ENCODE peak calls at places on chromosomes 7 and 10, in eight cellular contexts. V is CD4-positive, alpha-beta T cell; O is A172; C is BJ; Y is frontal cortex; Q is astrocyte of the spinal cord; W is left cardiac atrium; X is GM13976. U is an unnamed sample.

GRCh38 chr7:116075351-116076145 is 45.0 kb upstream of the TFEC start:
- DNase-seq in V (no peak), O (peak; percentile 76), C (no peak), Y (no peak), Q (peak; percentile 45), W (no peak), X (no peak), U (no peak)

GRCh38 chr10:123165445-123166072 is 11.4 kb downstream of the BUB3 start:
- DNase-seq in V (no peak), O (no peak), C (no peak), Y (no peak), Q (no peak), W (no peak), X (no peak), U (no peak)

GRCh38 chr7:28347462-28347861 is 64.9 kb upstream of the CREB5 start:
- DNase-seq in V (no peak), O (no peak), C (peak; percentile 11), Y (no peak), Q (no peak), W (no peak), X (no peak), U (no peak)

GRCh38 chr10:121662945-121663917 is 65.0 kb upstream of the FGFR2 start:
- DNase-seq in V (no peak), O (no peak), C (no peak), Y (no peak), Q (no peak), W (no peak), X (no peak), U (no peak)

GRCh38 chr7:76155938-76156337 is 45.8 kb upstream of the SRRM3 start:
- DNase-seq in V (no peak), O (no peak), C (no peak), Y (no peak), Q (no peak), W (peak; percentile 71), X (no peak), U (peak; percentile 37)

GRCh38 chr10:17961551-17962422 is 10.1 kb downstream of the SLC39A12 start:
- DNase-seq in V (no peak), O (peak; percentile 76), C (no peak), Y (no peak), Q (peak; percentile 33), W (no peak), X (no peak), U (no peak)

GRCh38 chr7:102395620-102395957 is 574 bp upstream of the PRKRIP1 start:
- DNase-seq in V (no peak), O (no peak), C (no peak), Y (no peak), Q (peak; percentile 20), W (no peak), X (no peak), U (no peak)

GRCh38 chr7:46383605-46384004 is 462.5 kb upstream of the IGFBP3 start:
- DNase-seq in V (no peak), O (peak; percentile 65), C (no peak), Y (no peak), Q (peak; percentile 51), W (no peak), X (no peak), U (no peak)

GRCh38 chr7:95365151-95365550 is 31.0 kb downstream of the PON3 start:
- DNase-seq in V (no peak), O (no peak), C (no peak), Y (no peak), Q (peak; percentile 42), W (no peak), X (no peak), U (no peak)

GRCh38 chr10:69360485-69361302 is 56.0 kb downstream of the TACR2 start:
- DNase-seq in V (no peak), O (peak; percentile 91), C (peak; percentile 26), Y (peak; percentile 51), Q (peak; percentile 92), W (peak; percentile 76), X (no peak), U (peak; percentile 64)

GRCh38 chr7:4612939-4613841 is 68.9 kb upstream of the FOXK1 start:
- DNase-seq in V (no peak), O (peak; percentile 90), C (no peak), Y (no peak), Q (peak; percentile 28), W (peak; percentile 38), X (no peak), U (no peak)

GRCh38 chr7:63065684-63066083 is 933.0 kb upstream of the ZNF722 start:
- DNase-seq in V (no peak), O (no peak), C (no peak), Y (no peak), Q (no peak), W (no peak), X (no peak), U (no peak)

GRCh38 chr10:99329238-99329890 is at the start of gene CNNM1:
- DNase-seq in V (no peak), O (no peak), C (no peak), Y (peak; percentile 31), Q (no peak), W (peak; percentile 34), X (peak; percentile 53), U (no peak)